ENCODE peak calls at places on chromosomes 3 and 15, in five cellular contexts. V, O, M, Y and Q are unnamed samples. For H3K9me3, the result is how much of the 10 kb centered on the place peaks cover.

GRCh38 chr3:154132777-154133375 is 11.7 kb downstream of the ARHGEF26 start:
- DNase-seq in M (no peak), O (no peak), Y (no peak), V (no peak), Q (no peak)

GRCh38 chr3:35724106-35724505 is 84.8 kb downstream of the ARPP21 start:
- DNase-seq in Y (no peak), V (no peak), M (no peak), O (no peak), Q (no peak)

GRCh38 chr3:13174011-13174802 is 101.0 kb upstream of the IQSEC1 start:
- DNase-seq in V (no peak), Y (peak), O (no peak), M (no peak), Q (no peak)

GRCh38 chr3:62318752-62319569 is 54.4 kb downstream of the FEZF2 start:
- DNase-seq in O (peak), Y (peak), V (peak), M (peak), Q (no peak)

GRCh38 chr3:23751485-23751811 is 54.3 kb upstream of the UBE2E1 start:
- DNase-seq in M (no peak), O (no peak), Y (no peak), V (no peak), Q (no peak)

GRCh38 chr15:33675246-33675645 is 293.1 kb upstream of the CHRM5 start:
- DNase-seq in O (no peak), Y (no peak), M (no peak), V (peak), Q (peak)

GRCh38 chr15:96336045-96336642 is 5.6 kb downstream of the NR2F2 start:
- DNase-seq in M (no peak), Y (no peak), O (no peak), V (no peak), Q (no peak)

GRCh38 chr3:72487078-72487765 is 361.0 kb downstream of the SHQ1 start:
- DNase-seq in M (peak), Y (peak), V (peak), O (peak), Q (no peak)

GRCh38 chr3:27368831-27369607 is at the start of gene NEK10:
- DNase-seq in M (peak), Y (peak), V (peak), O (peak), Q (peak)

GRCh38 chr3:111619833-111620232 is 24.7 kb upstream of the ZBED2 start:
- DNase-seq in O (no peak), V (no peak), M (no peak), Y (no peak), Q (no peak)

GRCh38 chr3:194482196-194482593 is 4.6 kb downstream of the ATP13A3 start:
- DNase-seq in V (no peak), O (no peak), M (no peak), Y (no peak), Q (no peak)

GRCh38 chr3:149472393-149472792 is 2.1 kb upstream of the TM4SF4 start:
- DNase-seq in O (no peak), M (no peak), Y (no peak), V (no peak), Q (no peak)

GRCh38 chr15:71708052-71708432 is 102.3 kb upstream of the NR2E3 start:
- DNase-seq in M (no peak), Y (no peak), O (no peak), V (no peak), Q (no peak)

GRCh38 chr3:136899622-136900158 is 37.7 kb downstream of the NCK1 start:
- DNase-seq in O (no peak), M (no peak), Y (no peak), V (no peak), Q (no peak)
- H3K9me3 ChIP-seq in O (under half), M (under half), Y (under half), V (under half), Q (under half)

DNA sequence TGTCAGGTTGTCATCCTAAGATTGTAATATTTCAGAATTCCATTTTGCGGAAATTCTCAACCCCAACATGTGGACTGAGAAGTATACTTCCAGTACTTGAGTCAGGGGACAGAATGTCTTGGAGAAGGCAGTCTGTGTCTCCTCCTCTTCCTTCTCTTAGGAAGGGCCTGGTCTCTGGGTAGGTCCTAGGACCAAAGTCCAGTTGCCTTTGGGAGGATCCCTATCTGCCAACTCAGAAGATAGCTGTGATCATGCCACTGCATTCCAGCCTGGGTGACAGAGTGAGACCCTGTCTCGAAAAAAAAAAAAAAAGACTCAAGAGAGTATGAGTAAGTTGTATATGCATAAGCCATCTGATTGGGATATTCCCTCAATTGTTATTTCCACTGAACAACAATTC is 23.9 kb upstream of the FAM3D start:
- DNase-seq in M (no peak), Y (no peak), V (no peak), O (no peak), Q (no peak)
- H3K9me3 ChIP-seq in M (under half), Y (under half), V (under half), O (under half), Q (under half)

GRCh38 chr3:118067439-118067838 is 967.2 kb downstream of the IGSF11 start:
- DNase-seq in O (no peak), V (no peak), Y (no peak), M (no peak), Q (no peak)
- H3K9me3 ChIP-seq in O (under half), V (under half), Y (under half), M (under half), Q (under half)

DNA sequence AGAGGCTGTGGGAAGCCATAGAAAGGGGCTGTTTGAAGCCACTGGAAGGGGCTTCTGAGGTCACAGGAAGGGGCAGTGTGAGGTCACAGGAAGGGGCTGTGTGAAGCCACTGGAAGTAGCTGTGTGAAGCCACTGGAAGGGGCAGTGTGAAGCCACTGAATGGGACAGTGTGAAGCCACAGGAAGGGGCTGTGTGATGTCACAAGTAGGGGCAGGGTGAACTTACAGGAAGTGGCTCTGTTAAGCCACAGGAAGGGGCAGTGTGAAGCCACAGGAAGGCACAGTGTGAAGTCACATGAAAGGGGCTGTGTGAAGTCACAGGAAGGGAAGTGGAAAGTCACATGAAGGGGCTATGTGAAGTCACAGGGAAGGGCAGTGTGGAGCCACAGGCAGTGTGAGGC is 33.1 kb downstream of the GASK1A start:
- DNase-seq in Y (no peak), O (peak), V (no peak), M (no peak), Q (no peak)
- H3K9me3 ChIP-seq in Y (under half), O (under half), V (under half), M (under half), Q (under half)

GRCh38 chr3:177604181-177604580 is 406.9 kb upstream of the TBL1XR1 start:
- DNase-seq in O (no peak), Y (no peak), M (no peak), V (no peak), Q (no peak)
- H3K9me3 ChIP-seq in O (under half), Y (under half), M (under half), V (under half), Q (under half)

GRCh38 chr15:25220834-25221233 is 218.0 kb downstream of the UBE3A start:
- DNase-seq in O (no peak), Y (no peak), M (no peak), V (no peak), Q (no peak)
- H3K9me3 ChIP-seq in O (under half), Y (under half), M (under half), V (under half), Q (under half)

DNA sequence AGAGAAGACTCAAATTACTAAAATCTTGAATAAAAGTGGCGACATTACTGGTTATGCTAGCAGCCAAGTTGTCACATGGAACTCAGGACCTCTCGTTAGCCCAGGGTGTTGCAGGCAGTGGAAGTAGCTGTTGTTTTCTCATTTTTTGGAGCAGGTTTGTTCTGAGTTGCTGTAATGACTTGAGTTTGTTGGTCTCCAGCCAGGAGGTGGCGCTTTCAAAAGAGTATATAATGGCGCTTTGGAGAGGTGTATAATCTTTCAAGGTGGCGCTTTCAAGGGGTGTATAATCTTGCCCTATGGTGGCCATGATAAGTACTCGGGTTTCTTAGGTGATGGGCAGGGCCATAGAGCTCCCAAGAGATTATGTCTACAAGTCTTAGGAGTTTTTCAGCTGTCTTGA is 632.7 kb downstream of the NTRK3 start:
- DNase-seq in M (no peak), V (no peak), O (no peak), Y (no peak), Q (peak)
- H3K9me3 ChIP-seq in M (under half), V (under half), O (under half), Y (under half), Q (under half)

DNA sequence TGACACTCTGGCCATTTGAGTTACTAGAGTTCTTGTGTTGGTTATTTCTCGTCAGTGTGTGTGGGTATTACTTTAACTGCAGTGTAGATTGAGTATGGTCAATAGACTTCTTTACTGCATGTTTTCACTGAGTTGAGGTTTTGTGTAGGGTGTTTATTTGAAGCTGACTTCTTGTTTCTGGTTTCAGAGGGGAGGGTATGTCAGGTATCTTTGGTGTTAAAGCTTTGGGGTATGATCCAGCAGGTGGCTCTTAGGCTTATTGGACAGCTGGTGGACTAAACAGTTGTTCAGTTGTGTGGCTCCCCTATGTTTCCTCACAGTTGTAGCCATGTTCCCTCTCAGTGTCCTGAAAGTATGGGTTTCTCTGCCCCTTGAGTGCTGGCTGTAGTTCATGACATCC is 72.0 kb downstream of the AKAP13 start:
- DNase-seq in Y (no peak), O (no peak), M (no peak), V (no peak), Q (no peak)
- H3K9me3 ChIP-seq in Y (under half), O (under half), M (under half), V (under half), Q (under half)